ENCODE peak calls at places on chromosome 20, in six cellular contexts. X is adrenal gland; S is CD4-positive, alpha-beta T cell; A is mesothelial cell of epicardium; V is GM04504; T is mucosa of gallbladder. I is an unnamed sample.

GRCh38 chr20:63457737-63458136 is 14.7 kb downstream of the KCNQ2 start:
- DNase-seq in X (peak; percentile 46), T (no peak), S (no peak), V (no peak), A (no peak), I (peak; percentile 90)

GRCh38 chr20:53660078-53660909 is 66.7 kb upstream of the ZNF217 start:
- DNase-seq in A (no peak), S (peak; percentile 49), X (no peak), V (no peak), T (peak; percentile 25), I (no peak)

GRCh38 chr20:801678-802077 is 31.8 kb upstream of the FAM110A start:
- DNase-seq in X (no peak), S (no peak), A (no peak), V (no peak), T (no peak), I (no peak)

GRCh38 chr20:47851774-47852173 is 66.5 kb upstream of the SULF2 start:
- DNase-seq in X (no peak), V (no peak), A (no peak), S (no peak), T (no peak), I (no peak)

GRCh38 chr20:57514273-57514751 is 10.6 kb downstream of the CTCFL start:
- DNase-seq in V (peak; percentile 32), T (peak; percentile 74), X (peak; percentile 58), S (no peak), A (peak; percentile 70), I (peak; percentile 90)

GRCh38 chr20:3885711-3886110 is 3.5 kb upstream of the PANK2 start:
- DNase-seq in X (no peak), V (no peak), S (no peak), T (no peak), A (no peak), I (no peak)

GRCh38 chr20:58431134-58431533 is 42.1 kb downstream of the VAPB start:
- DNase-seq in X (no peak), S (no peak), V (peak; percentile 19), A (no peak), T (no peak), I (no peak)

GRCh38 chr20:44471481-44471882 is 4.2 kb upstream of the TTPAL start:
- DNase-seq in T (no peak), X (no peak), A (no peak), S (no peak), V (no peak), I (peak; percentile 59)

I was measured in HT-29.